ENCODE peak calls at places on chromosomes 4 and X, in eight cellular contexts. E, B, C, Y, U, A, P and I are unnamed samples.

GRCh38 chrX:23883737-23884354 is 23.9 kb downstream of the APOO start:
- DNase-seq in C (no peak), U (no peak), E (no peak), B (peak), P (no peak), Y (no peak), A (no peak), I (no peak)

GRCh38 chr4:7052923-7053715 is 9.9 kb downstream of the TADA2B start:
- DNase-seq in P (peak), U (no peak), C (no peak), E (no peak), B (no peak), Y (no peak), A (peak), I (no peak)

GRCh38 chrX:103794117-103794516 is 17.5 kb downstream of the PLP1 start:
- DNase-seq in E (no peak), P (no peak), B (peak), A (no peak), U (no peak), Y (no peak), C (no peak), I (no peak)

GRCh38 chr4:186621959-186622553 is 66.7 kb upstream of the MTNR1A start:
- DNase-seq in Y (no peak), B (peak), P (no peak), A (no peak), U (no peak), E (no peak), C (no peak), I (no peak)

GRCh38 chr4:16026155-16026761 is 57.6 kb downstream of the PROM1 start:
- DNase-seq in Y (no peak), A (no peak), B (peak), U (peak), C (no peak), E (no peak), P (no peak), I (no peak)

GRCh38 chr4:57442834-57443291 is 332.7 kb upstream of the IGFBP7 start:
- DNase-seq in A (peak), U (peak), Y (no peak), B (peak), C (peak), P (no peak), E (no peak), I (no peak)

GRCh38 chr4:167838686-167839085 is 253.7 kb upstream of the ANXA10 start:
- DNase-seq in E (no peak), P (no peak), B (peak), U (no peak), Y (no peak), C (no peak), A (no peak), I (no peak)

GRCh38 chr4:173024203-173024602 is 144.4 kb upstream of the GALNT7 start:
- DNase-seq in C (no peak), P (no peak), A (no peak), U (no peak), E (no peak), B (peak), Y (no peak), I (no peak)

GRCh38 chrX:73913580-73913979 is 350.6 kb downstream of the CHIC1 start:
- DNase-seq in B (peak), C (no peak), U (no peak), A (no peak), Y (no peak), E (no peak), P (no peak), I (no peak)

GRCh38 chr4:77578145-77578544 is 27.5 kb upstream of the CXCL13 start:
- DNase-seq in Y (no peak), B (no peak), U (peak), E (no peak), P (no peak), C (no peak), A (no peak), I (no peak)

GRCh38 chrX:150664290-150664689 is 28.9 kb upstream of the MTMR1 start:
- DNase-seq in Y (no peak), A (peak), P (peak), B (no peak), C (peak), E (no peak), U (no peak), I (no peak)

GRCh38 chr4:185282968-185283367 is 73.6 kb downstream of the SNX25 start:
- DNase-seq in B (peak), C (no peak), E (no peak), U (peak), A (no peak), Y (no peak), P (no peak), I (no peak)

GRCh38 chr4:73067971-73068394 is 1.5 kb downstream of the COX18 start:
- DNase-seq in E (no peak), Y (no peak), U (no peak), B (peak), A (no peak), P (no peak), C (no peak), I (no peak)

GRCh38 chr4:56311299-56311975 is 75.9 kb downstream of the AASDH start:
- DNase-seq in E (no peak), Y (no peak), A (no peak), U (no peak), C (no peak), B (no peak), P (no peak), I (peak)

GRCh38 chr4:67291639-67292038 is 253.7 kb downstream of the CENPC start:
- DNase-seq in A (no peak), E (no peak), U (no peak), C (no peak), B (no peak), P (no peak), Y (no peak), I (no peak)

GRCh38 chr4:2237267-2237666 is 4.7 kb downstream of the HAUS3 start:
- DNase-seq in U (no peak), C (no peak), E (no peak), P (no peak), B (no peak), A (no peak), Y (no peak), I (no peak)

GRCh38 chr4:57430706-57431105 is 320.5 kb upstream of the IGFBP7 start:
- DNase-seq in A (no peak), Y (no peak), E (no peak), U (no peak), C (peak), B (no peak), P (no peak), I (no peak)

GRCh38 chr4:150209140-150209829 is 131.0 kb downstream of the DCLK2 start:
- DNase-seq in Y (no peak), U (peak), P (peak), C (peak), B (peak), A (peak), E (no peak), I (no peak)

GRCh38 chr4:36758779-36759178 is 477.4 kb downstream of the DTHD1 start:
- DNase-seq in E (no peak), A (no peak), B (no peak), Y (no peak), C (no peak), U (no peak), P (no peak), I (no peak)

GRCh38 chr4:87150498-87151261 is 69.7 kb downstream of the KLHL8 start:
- DNase-seq in B (peak), E (no peak), Y (peak), P (no peak), A (no peak), U (peak), C (peak), I (no peak)

GRCh38 chr4:4859010-4859798 is at the start of gene MSX1:
- DNase-seq in C (peak), E (peak), Y (peak), U (peak), P (peak), B (peak), A (peak), I (peak)

GRCh38 chr4:101644516-101644915 is 146.0 kb upstream of the BANK1 start:
- DNase-seq in A (no peak), B (no peak), E (no peak), U (no peak), C (no peak), Y (no peak), P (no peak), I (no peak)

GRCh38 chrX:51860679-51861078 is 32.7 kb upstream of the MAGED1 start:
- DNase-seq in A (no peak), E (no peak), U (peak), Y (no peak), P (no peak), C (peak), B (peak), I (no peak)

GRCh38 chr4:52659722-52660261 is 691 bp upstream of the USP46 start:
- DNase-seq in P (peak), B (no peak), U (peak), Y (peak), E (peak), C (peak), A (peak), I (no peak)

GRCh38 chr4:76624271-76624681 is 189.2 kb downstream of the SHROOM3 start:
- DNase-seq in C (peak), B (peak), P (no peak), U (peak), Y (no peak), A (peak), E (peak), I (peak)

GRCh38 chr4:129455462-129455861 is 359.5 kb downstream of the C4orf33 start:
- DNase-seq in U (peak), E (no peak), B (no peak), Y (no peak), C (no peak), A (no peak), P (no peak), I (no peak)

GRCh38 chrX:150198776-150199175 is 164.3 kb upstream of the MAMLD1 start:
- DNase-seq in B (no peak), U (no peak), C (no peak), Y (no peak), E (no peak), P (no peak), A (no peak), I (no peak)

GRCh38 chr4:175441256-175441655 is 370.8 kb downstream of the GPM6A start:
- DNase-seq in A (no peak), U (no peak), B (no peak), Y (no peak), P (no peak), C (no peak), E (no peak), I (no peak)

GRCh38 chr4:175440776-175441175 is 371.3 kb downstream of the GPM6A start:
- DNase-seq in Y (no peak), U (no peak), C (no peak), P (no peak), A (no peak), E (no peak), B (no peak), I (no peak)

GRCh38 chr4:175444512-175444911 is 367.6 kb downstream of the GPM6A start:
- DNase-seq in U (no peak), A (no peak), E (no peak), B (no peak), Y (no peak), P (no peak), C (no peak), I (no peak)

GRCh38 chr4:175447006-175447405 is 365.1 kb downstream of the GPM6A start:
- DNase-seq in B (no peak), U (peak), E (no peak), Y (no peak), C (no peak), P (no peak), A (no peak), I (no peak)

GRCh38 chr4:175443547-175443946 is 368.5 kb downstream of the GPM6A start:
- DNase-seq in P (no peak), E (no peak), B (no peak), U (no peak), Y (no peak), C (no peak), A (no peak), I (no peak)
- TF ChIP-seq CTCF in P (no peak), E (no peak), B (peak), U (peak), Y (no peak), C (no peak), A (no peak), I (no peak)

GRCh38 chr4:38669233-38669632 is 5.2 kb downstream of the KLF3 start:
- DNase-seq in A (no peak), P (no peak), U (no peak), E (no peak), Y (no peak), C (no peak), B (no peak), I (no peak)
- H3K27ac ChIP-seq in A (peak), P (peak), U (no peak), E (peak), Y (peak), C (no peak), B (peak), I (peak)

GRCh38 chr4:5878359-5878758 is 14.5 kb downstream of the CRMP1 start:
- DNase-seq in B (no peak), P (no peak), C (no peak), E (no peak), Y (no peak), U (no peak), A (no peak), I (no peak)
- H3K4me3 ChIP-seq in B (no peak), P (no peak), C (no peak), E (no peak), Y (no peak), U (no peak), A (no peak), I (no peak)

GRCh38 chr4:37876156-37876555 is 14.7 kb upstream of the TBC1D1 start:
- DNase-seq in A (no peak), Y (no peak), C (no peak), P (no peak), U (no peak), E (no peak), B (peak), I (no peak)
- TF ChIP-seq CTCF in A (no peak), Y (no peak), C (no peak), P (no peak), U (no peak), E (no peak), B (no peak), I (no peak)

GRCh38 chrX:153377727-153378126 is 23.4 kb downstream of the PNMA6E start:
- DNase-seq in U (no peak), Y (no peak), C (no peak), A (no peak), P (no peak), B (no peak), E (no peak), I (no peak)
- H3K27ac ChIP-seq in U (no peak), Y (no peak), C (no peak), A (no peak), P (no peak), B (no peak), E (no peak), I (no peak)